ENCODE peak calls at places on chromosomes 2 and 18, in seven cellular contexts. One of them, this sample, is unnamed.

GRCh38 chr2:238100049-238100820 is at the start of gene ESPNL:
- DNase-seq in IMR-90: no peak
- DNase-seq in neuronal stem cell: no peak
- DNase-seq in H9: no peak
- DNase-seq in mesenchymal stem cell: no peak
- DNase-seq in mesendoderm: no peak
- DNase-seq in H1: peak
- DNase-seq in this sample: no peak

GRCh38 chr2:44798139-44798659 is 143.3 kb upstream of the SIX3 start:
- DNase-seq in IMR-90: no peak
- DNase-seq in neuronal stem cell: no peak
- DNase-seq in H9: no peak
- DNase-seq in mesenchymal stem cell: no peak
- DNase-seq in mesendoderm: no peak
- DNase-seq in H1: peak
- DNase-seq in this sample: no peak

GRCh38 chr2:122255924-122256323 is 500.5 kb downstream of the TSN start:
- DNase-seq in IMR-90: no peak
- DNase-seq in neuronal stem cell: no peak
- DNase-seq in H9: no peak
- DNase-seq in mesenchymal stem cell: no peak
- DNase-seq in mesendoderm: peak
- DNase-seq in H1: no peak
- DNase-seq in this sample: no peak

GRCh38 chr2:144458536-144458935 is 61.4 kb downstream of the ZEB2 start:
- DNase-seq in IMR-90: no peak
- DNase-seq in neuronal stem cell: no peak
- DNase-seq in H9: no peak
- DNase-seq in mesenchymal stem cell: no peak
- DNase-seq in mesendoderm: no peak
- DNase-seq in H1: no peak
- DNase-seq in this sample: no peak

GRCh38 chr2:105761931-105762515 is 17.3 kb downstream of the NCK2 start:
- DNase-seq in IMR-90: peak
- DNase-seq in neuronal stem cell: peak
- DNase-seq in H9: peak
- DNase-seq in mesenchymal stem cell: peak
- DNase-seq in mesendoderm: peak
- DNase-seq in H1: peak
- DNase-seq in this sample: no peak

GRCh38 chr2:64838817-64839216 is 150.4 kb upstream of the SLC1A4 start:
- DNase-seq in IMR-90: peak
- DNase-seq in neuronal stem cell: no peak
- DNase-seq in H9: no peak
- DNase-seq in mesenchymal stem cell: peak
- DNase-seq in mesendoderm: no peak
- DNase-seq in H1: no peak
- DNase-seq in this sample: no peak

GRCh38 chr2:131105950-131106801 is 1.0 kb downstream of the PLEKHB2 start:
- DNase-seq in IMR-90: peak
- DNase-seq in neuronal stem cell: no peak
- DNase-seq in H9: no peak
- DNase-seq in mesenchymal stem cell: peak
- DNase-seq in mesendoderm: peak
- DNase-seq in H1: no peak
- DNase-seq in this sample: peak

GRCh38 chr2:142037051-142037450 is 93.8 kb downstream of the LRP1B start:
- DNase-seq in IMR-90: no peak
- DNase-seq in neuronal stem cell: peak
- DNase-seq in H9: no peak
- DNase-seq in mesenchymal stem cell: peak
- DNase-seq in mesendoderm: peak
- DNase-seq in H1: no peak
- DNase-seq in this sample: no peak

GRCh38 chr2:18440141-18440605 is 120.3 kb downstream of the RDH14 start:
- DNase-seq in IMR-90: peak
- DNase-seq in neuronal stem cell: no peak
- DNase-seq in H9: no peak
- DNase-seq in mesenchymal stem cell: peak
- DNase-seq in mesendoderm: no peak
- DNase-seq in H1: no peak
- DNase-seq in this sample: peak

GRCh38 chr2:127464470-127465257 is 46.4 kb downstream of the PROC start:
- DNase-seq in IMR-90: no peak
- DNase-seq in neuronal stem cell: no peak
- DNase-seq in H9: no peak
- DNase-seq in mesenchymal stem cell: no peak
- DNase-seq in mesendoderm: no peak
- DNase-seq in H1: no peak
- DNase-seq in this sample: no peak

GRCh38 chr18:24341361-24341760 is 56.3 kb downstream of the OSBPL1A start:
- DNase-seq in IMR-90: peak
- DNase-seq in neuronal stem cell: no peak
- DNase-seq in H9: no peak
- DNase-seq in mesenchymal stem cell: peak
- DNase-seq in mesendoderm: no peak
- DNase-seq in H1: no peak
- DNase-seq in this sample: peak

GRCh38 chr2:106147665-106148064 is 46.4 kb downstream of the UXS1 start:
- DNase-seq in IMR-90: peak
- DNase-seq in neuronal stem cell: no peak
- DNase-seq in H9: no peak
- DNase-seq in mesenchymal stem cell: no peak
- DNase-seq in mesendoderm: no peak
- DNase-seq in H1: no peak
- DNase-seq in this sample: no peak

GRCh38 chr2:121058852-121059558 is 226.0 kb downstream of the TFCP2L1 start:
- DNase-seq in IMR-90: no peak
- DNase-seq in neuronal stem cell: no peak
- DNase-seq in H9: no peak
- DNase-seq in mesenchymal stem cell: no peak
- DNase-seq in mesendoderm: no peak
- DNase-seq in H1: no peak
- DNase-seq in this sample: no peak

GRCh38 chr2:128420131-128420530 is 101.5 kb upstream of the HS6ST1 start:
- DNase-seq in IMR-90: no peak
- DNase-seq in neuronal stem cell: no peak
- DNase-seq in H9: no peak
- DNase-seq in mesenchymal stem cell: no peak
- DNase-seq in mesendoderm: no peak
- DNase-seq in H1: no peak
- DNase-seq in this sample: no peak

GRCh38 chr2:149219853-149220252 is 110.5 kb upstream of the LYPD6 start:
- DNase-seq in IMR-90: no peak
- DNase-seq in neuronal stem cell: no peak
- DNase-seq in H9: no peak
- DNase-seq in mesenchymal stem cell: no peak
- DNase-seq in mesendoderm: peak
- DNase-seq in H1: no peak
- DNase-seq in this sample: no peak

GRCh38 chr2:216107760-216108159 is 1.4 kb upstream of the XRCC5 start:
- DNase-seq in IMR-90: no peak
- DNase-seq in neuronal stem cell: peak
- DNase-seq in H9: peak
- DNase-seq in mesenchymal stem cell: peak
- DNase-seq in mesendoderm: peak
- DNase-seq in H1: peak
- DNase-seq in this sample: peak

GRCh38 chr2:234761910-234762309 is 189.9 kb upstream of the SH3BP4 start:
- DNase-seq in IMR-90: no peak
- DNase-seq in neuronal stem cell: no peak
- DNase-seq in H9: no peak
- DNase-seq in mesenchymal stem cell: no peak
- DNase-seq in mesendoderm: no peak
- DNase-seq in H1: no peak
- DNase-seq in this sample: no peak

GRCh38 chr18:48340502-48340901 is 68.7 kb downstream of the ZBTB7C start:
- DNase-seq in IMR-90: no peak
- DNase-seq in neuronal stem cell: no peak
- DNase-seq in H9: no peak
- DNase-seq in mesenchymal stem cell: no peak
- DNase-seq in mesendoderm: no peak
- DNase-seq in H1: no peak
- DNase-seq in this sample: no peak

GRCh38 chr2:12809526-12809925 is 92.8 kb downstream of the TRIB2 start:
- DNase-seq in IMR-90: no peak
- DNase-seq in neuronal stem cell: no peak
- DNase-seq in H9: no peak
- DNase-seq in mesenchymal stem cell: no peak
- DNase-seq in mesendoderm: no peak
- DNase-seq in H1: no peak
- DNase-seq in this sample: no peak
- H3K27ac ChIP-seq in IMR-90: no peak
- H3K27ac ChIP-seq in neuronal stem cell: no peak
- H3K27ac ChIP-seq in H9: no peak
- H3K27ac ChIP-seq in mesenchymal stem cell: no peak
- H3K27ac ChIP-seq in mesendoderm: no peak
- H3K27ac ChIP-seq in H1: no peak
- H3K27ac ChIP-seq in this sample: no peak

DNA sequence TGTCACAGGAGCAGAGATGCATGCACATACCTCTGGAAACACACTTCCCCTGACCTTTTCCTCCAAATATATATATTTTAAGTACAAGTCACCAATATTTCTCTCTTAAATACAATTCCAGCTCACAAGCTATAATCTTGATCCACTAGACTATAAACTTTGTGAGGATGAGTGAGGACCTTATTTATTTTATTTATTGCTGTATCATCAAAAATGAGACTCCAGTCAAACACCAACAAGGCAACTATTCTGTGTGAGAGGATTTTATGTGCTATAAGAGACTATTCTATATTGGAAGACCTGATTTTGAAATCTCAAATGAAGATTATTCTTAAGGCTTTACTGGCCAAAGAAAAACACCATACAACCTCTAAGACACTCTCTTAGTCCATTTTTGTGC is 1352.2 kb downstream of the SUCLG1 start:
- DNase-seq in IMR-90: no peak
- DNase-seq in neuronal stem cell: no peak
- DNase-seq in H9: no peak
- DNase-seq in mesenchymal stem cell: no peak
- DNase-seq in mesendoderm: no peak
- DNase-seq in H1: no peak
- DNase-seq in this sample: no peak
- H2BK5ac ChIP-seq in IMR-90: no peak
- H2BK5ac ChIP-seq in neuronal stem cell: no peak
- H2BK5ac ChIP-seq in H9: no peak
- H2BK5ac ChIP-seq in mesenchymal stem cell: no peak
- H2BK5ac ChIP-seq in mesendoderm: no peak
- H2BK5ac ChIP-seq in H1: no peak
- H2BK5ac ChIP-seq in this sample: no peak

GRCh38 chr2:27407798-27408491 is 1.4 kb downstream of the PPM1G start:
- DNase-seq in IMR-90: peak
- DNase-seq in neuronal stem cell: peak
- DNase-seq in H9: peak
- DNase-seq in mesenchymal stem cell: peak
- DNase-seq in mesendoderm: peak
- DNase-seq in H1: peak
- DNase-seq in this sample: peak
- H3K27ac ChIP-seq in IMR-90: no peak
- H3K27ac ChIP-seq in neuronal stem cell: no peak
- H3K27ac ChIP-seq in H9: no peak
- H3K27ac ChIP-seq in mesenchymal stem cell: no peak
- H3K27ac ChIP-seq in mesendoderm: no peak
- H3K27ac ChIP-seq in H1: no peak
- H3K27ac ChIP-seq in this sample: no peak

GRCh38 chr2:71655498-71655897 is 202.1 kb downstream of the DYSF start:
- DNase-seq in IMR-90: no peak
- DNase-seq in neuronal stem cell: no peak
- DNase-seq in H9: no peak
- DNase-seq in mesenchymal stem cell: no peak
- DNase-seq in mesendoderm: no peak
- DNase-seq in H1: no peak
- DNase-seq in this sample: no peak

GRCh38 chr2:71662665-71663394 is 209.5 kb downstream of the DYSF start:
- DNase-seq in IMR-90: no peak
- DNase-seq in neuronal stem cell: no peak
- DNase-seq in H9: no peak
- DNase-seq in mesenchymal stem cell: no peak
- DNase-seq in mesendoderm: no peak
- DNase-seq in H1: peak
- DNase-seq in this sample: no peak

GRCh38 chr2:71661782-71662181 is 208.4 kb downstream of the DYSF start:
- DNase-seq in IMR-90: no peak
- DNase-seq in neuronal stem cell: no peak
- DNase-seq in H9: no peak
- DNase-seq in mesenchymal stem cell: no peak
- DNase-seq in mesendoderm: no peak
- DNase-seq in H1: peak
- DNase-seq in this sample: no peak

GRCh38 chr2:71659868-71660518 is 206.6 kb downstream of the DYSF start:
- DNase-seq in IMR-90: no peak
- DNase-seq in neuronal stem cell: no peak
- DNase-seq in H9: no peak
- DNase-seq in mesenchymal stem cell: no peak
- DNase-seq in mesendoderm: no peak
- DNase-seq in H1: no peak
- DNase-seq in this sample: no peak

DNA sequence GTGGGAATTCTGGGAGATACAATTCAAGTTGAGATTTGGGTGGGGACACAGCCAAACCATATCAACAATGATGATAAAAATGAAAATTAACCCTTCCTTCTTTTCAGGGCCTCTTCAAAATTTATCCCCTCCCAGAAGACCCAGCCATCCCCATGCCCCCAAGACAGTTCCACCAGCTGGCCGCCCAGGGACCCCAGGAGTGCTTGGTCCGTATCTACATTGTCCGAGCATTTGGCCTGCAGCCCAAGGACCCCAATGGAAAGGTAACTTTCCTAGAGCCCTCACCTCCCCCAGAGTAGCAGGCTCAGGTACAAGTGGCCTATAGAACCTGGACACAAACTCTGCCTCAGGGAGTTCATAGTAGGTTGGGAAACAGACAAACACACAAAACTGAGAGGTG is 205.4 kb downstream of the DYSF start:
- DNase-seq in IMR-90: no peak
- DNase-seq in neuronal stem cell: no peak
- DNase-seq in H9: no peak
- DNase-seq in mesenchymal stem cell: no peak
- DNase-seq in mesendoderm: no peak
- DNase-seq in H1: no peak
- DNase-seq in this sample: no peak
- H2BK5ac ChIP-seq in IMR-90: no peak
- H2BK5ac ChIP-seq in neuronal stem cell: no peak
- H2BK5ac ChIP-seq in H9: no peak
- H2BK5ac ChIP-seq in mesenchymal stem cell: no peak
- H2BK5ac ChIP-seq in mesendoderm: no peak
- H2BK5ac ChIP-seq in H1: no peak
- H2BK5ac ChIP-seq in this sample: no peak

This sample was measured in trophoblast cell.